ENCODE peak calls at places on chromosomes 16 and 17, in seven cellular contexts. K is cardiac fibroblast, N is heart right ventricle, I is mucosa of descending colon, R is AG09309, E is BJ, A is AG04450. Q is an unnamed sample.

GRCh38 chr17:35289222-35289621 is 46.4 kb downstream of the SLFN5 start:
- DNase-seq in K (no peak), N (no peak), I (no peak), R (no peak), E (no peak), A (no peak), Q (no peak)

GRCh38 chr17:66431910-66432309 is 129.5 kb downstream of the PRKCA start:
- DNase-seq in K (peak; percentile 87), N (no peak), I (no peak), R (peak; percentile 59), E (peak; percentile 56), A (peak; percentile 52), Q (peak; percentile 44)

GRCh38 chr16:83200005-83200779 is 573.4 kb downstream of the CDH13 start:
- DNase-seq in K (peak; percentile 27), N (peak; percentile 11), I (no peak), R (no peak), E (no peak), A (no peak), Q (no peak)

GRCh38 chr17:41736983-41737679 is 2.7 kb upstream of the HAP1 start:
- DNase-seq in K (no peak), N (no peak), I (no peak), R (no peak), E (no peak), A (no peak), Q (no peak)

GRCh38 chr16:50311891-50312501 is 45.6 kb downstream of the ADCY7 start:
- DNase-seq in K (no peak), N (no peak), I (no peak), R (no peak), E (no peak), A (no peak), Q (no peak)

GRCh38 chr16:57544129-57544653 is 1.7 kb downstream of the ADGRG5 start:
- DNase-seq in K (no peak), N (no peak), I (peak; percentile 46), R (no peak), E (no peak), A (no peak), Q (no peak)

GRCh38 chr17:77254961-77255741 is 114.4 kb downstream of the SEC14L1 start:
- DNase-seq in K (peak; percentile 87), N (no peak), I (no peak), R (peak; percentile 82), E (no peak), A (peak; percentile 50), Q (peak; percentile 99)

GRCh38 chr16:69793521-69793920 is 31.4 kb downstream of the WWP2 start:
- DNase-seq in K (no peak), N (no peak), I (no peak), R (no peak), E (no peak), A (no peak), Q (no peak)

GRCh38 chr17:18967806-18968744 is 16.1 kb downstream of the SLC5A10 start:
- DNase-seq in K (no peak), N (no peak), I (peak; percentile 54), R (no peak), E (no peak), A (no peak), Q (no peak)

GRCh38 chr17:48561894-48562810 is 16.0 kb downstream of the HOXB4 start:
- DNase-seq in K (no peak), N (no peak), I (no peak), R (no peak), E (no peak), A (no peak), Q (no peak)
- H3K4me3 ChIP-seq in K (no peak overlapping the region), N (no peak overlapping the region), I (no peak overlapping the region), R (no peak overlapping the region), E (no peak overlapping the region), A (peak overlapping the region; percentile 65), Q (no peak overlapping the region)

GRCh38 chr16:68072038-68072695 is 13.0 kb upstream of the NFATC3 start:
- DNase-seq in K (no peak), N (no peak), I (peak; percentile 71), R (no peak), E (no peak), A (no peak), Q (no peak)
- TF ChIP-seq CTCF in K (no peak), N (no peak), I (no peak), R (no peak), E (no peak), A (no peak), Q (no peak)

GRCh38 chr16:27890866-27891265 is 172.6 kb downstream of the GSG1L start:
- DNase-seq in K (no peak), N (no peak), I (no peak), R (no peak), E (no peak), A (no peak), Q (no peak)

GRCh38 chr16:27899736-27900135 is 163.8 kb downstream of the GSG1L start:
- DNase-seq in K (no peak), N (no peak), I (no peak), R (no peak), E (no peak), A (no peak), Q (no peak)

GRCh38 chr16:27892879-27893278 is 170.6 kb downstream of the GSG1L start:
- DNase-seq in K (no peak), N (no peak), I (no peak), R (no peak), E (no peak), A (no peak), Q (no peak)

GRCh38 chr16:27890006-27890405 is 173.5 kb downstream of the GSG1L start:
- DNase-seq in K (no peak), N (no peak), I (no peak), R (no peak), E (no peak), A (no peak), Q (no peak)

GRCh38 chr16:27894441-27894840 is 169.1 kb downstream of the GSG1L start:
- DNase-seq in K (no peak), N (no peak), I (no peak), R (no peak), E (no peak), A (no peak), Q (no peak)
- H3K4me3 ChIP-seq in K (no peak overlapping the region), N (no peak overlapping the region), I (no peak overlapping the region), R (no peak overlapping the region), E (no peak overlapping the region), A (no peak overlapping the region), Q (no peak overlapping the region)

GRCh38 chr16:89358030-89359005 is 132.0 kb downstream of the ANKRD11 start:
- DNase-seq in K (no peak), N (no peak), I (no peak), R (no peak), E (no peak), A (no peak), Q (no peak)

GRCh38 chr16:89355036-89355435 is 135.3 kb downstream of the ANKRD11 start:
- DNase-seq in K (no peak), N (no peak), I (no peak), R (no peak), E (no peak), A (no peak), Q (no peak)

GRCh38 chr16:89355686-89356085 is 134.7 kb downstream of the ANKRD11 start:
- DNase-seq in K (no peak), N (no peak), I (no peak), R (no peak), E (no peak), A (no peak), Q (no peak)

GRCh38 chr16:89357460-89357859 is 132.9 kb downstream of the ANKRD11 start:
- DNase-seq in K (no peak), N (no peak), I (no peak), R (no peak), E (no peak), A (no peak), Q (no peak)

GRCh38 chr16:89357055-89357454 is 133.3 kb downstream of the ANKRD11 start:
- DNase-seq in K (no peak), N (no peak), I (no peak), R (no peak), E (no peak), A (no peak), Q (no peak)
- TF ChIP-seq CTCF in K (no peak), N (no peak), I (no peak), R (no peak), E (no peak), A (no peak), Q (peak; percentile 1)

DNA sequence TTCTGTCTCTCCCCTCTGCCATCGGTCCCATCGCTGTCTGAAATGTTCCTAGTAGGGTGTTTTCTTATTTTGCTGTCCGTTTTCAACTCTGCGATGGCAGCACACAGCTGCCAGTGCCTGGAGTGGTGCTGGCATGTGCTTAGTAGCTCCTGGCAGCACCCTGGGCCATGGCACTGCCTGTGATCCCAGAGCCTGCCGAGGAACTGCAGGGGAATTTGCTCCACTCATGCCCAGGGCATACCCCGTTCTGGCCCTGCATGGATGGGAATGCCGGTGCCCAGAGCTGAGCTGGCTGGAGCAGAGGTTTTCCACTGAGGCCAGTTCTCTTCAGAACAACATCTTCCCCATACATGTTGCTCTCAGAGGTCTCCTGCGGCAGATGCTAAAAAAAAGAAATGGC is 43.1 kb downstream of the GPT2 start:
- DNase-seq in K (no peak), N (peak; percentile 47), I (no peak), R (no peak), E (no peak), A (no peak), Q (no peak)
- H3K4me3 ChIP-seq in K (no peak overlapping the region), N (no peak overlapping the region), I (no peak overlapping the region), R (no peak overlapping the region), E (no peak overlapping the region), A (no peak overlapping the region), Q (no peak overlapping the region)

GRCh38 chr17:30824356-30825145 is at the start of gene CRLF3:
- DNase-seq in K (peak; percentile 93), N (peak; percentile 90), I (peak; percentile 90), R (peak; percentile 40), E (peak; percentile 49), A (peak; percentile 54), Q (peak; percentile 58)

GRCh38 chr17:30824002-30824355 is 513 bp downstream of the CRLF3 start:
- DNase-seq in K (no peak), N (no peak), I (peak; percentile 35), R (no peak), E (no peak), A (no peak), Q (no peak)

GRCh38 chr17:30823425-30823824 is 1.1 kb downstream of the CRLF3 start:
- DNase-seq in K (no peak), N (no peak), I (no peak), R (no peak), E (no peak), A (no peak), Q (no peak)

GRCh38 chr17:30819941-30820705 is 4.4 kb downstream of the CRLF3 start:
- DNase-seq in K (peak; percentile 65), N (no peak), I (no peak), R (no peak), E (no peak), A (no peak), Q (no peak)

GRCh38 chr17:30821751-30822723 is 2.5 kb downstream of the CRLF3 start:
- DNase-seq in K (no peak), N (no peak), I (peak; percentile 38), R (no peak), E (no peak), A (no peak), Q (no peak)
- TF ChIP-seq CTCF in K (no peak), N (no peak), I (peak; percentile 8), R (no peak), E (no peak), A (no peak), Q (no peak)

Q was measured in retinal pigment epithelial cell.